ENCODE peak calls at places on chromosomes 1 and 21, in eight cellular contexts. One of them, this sample, is unnamed.

GRCh38 chr1:151976868-151977267 is 16.8 kb downstream of the S100A10 start:
- DNase-seq in OCI-M1: no peak
- DNase-seq in NCI-H1694: no peak
- DNase-seq in MCF 10A: peak
- DNase-seq in CD8-positive, alpha-beta T cell: no peak
- DNase-seq in fibroblast of lung: peak
- DNase-seq in stimulated activated CD8-positive, alpha-beta memory T cell treated with anti-CD3 and anti-CD28 coated beads, Interleukin-15, amount 100 ng/mL, for 24 hours: no peak
- DNase-seq in Right ventricle myocardium superior: no peak
- DNase-seq in this sample: no peak

GRCh38 chr21:30240661-30241060 is 24.8 kb upstream of the CLDN8 start:
- DNase-seq in Right ventricle myocardium superior: no peak
- DNase-seq in CD8-positive, alpha-beta T cell: no peak
- DNase-seq in fibroblast of lung: no peak
- DNase-seq in stimulated activated CD8-positive, alpha-beta memory T cell treated with anti-CD3 and anti-CD28 coated beads, Interleukin-15, amount 100 ng/mL, for 24 hours: no peak
- DNase-seq in MCF 10A: no peak
- DNase-seq in OCI-M1: no peak
- DNase-seq in NCI-H1694: no peak
- DNase-seq in this sample: no peak

GRCh38 chr1:205351984-205352713 is 4.6 kb downstream of the KLHDC8A start:
- DNase-seq in NCI-H1694: peak
- DNase-seq in MCF 10A: peak
- DNase-seq in CD8-positive, alpha-beta T cell: no peak
- DNase-seq in Right ventricle myocardium superior: no peak
- DNase-seq in fibroblast of lung: peak
- DNase-seq in OCI-M1: no peak
- DNase-seq in stimulated activated CD8-positive, alpha-beta memory T cell treated with anti-CD3 and anti-CD28 coated beads, Interleukin-15, amount 100 ng/mL, for 24 hours: no peak
- DNase-seq in this sample: no peak

GRCh38 chr1:231527586-231528174 is 789 bp upstream of the TSNAX start:
- DNase-seq in stimulated activated CD8-positive, alpha-beta memory T cell treated with anti-CD3 and anti-CD28 coated beads, Interleukin-15, amount 100 ng/mL, for 24 hours: no peak
- DNase-seq in MCF 10A: peak
- DNase-seq in NCI-H1694: no peak
- DNase-seq in Right ventricle myocardium superior: no peak
- DNase-seq in fibroblast of lung: no peak
- DNase-seq in CD8-positive, alpha-beta T cell: no peak
- DNase-seq in OCI-M1: no peak
- DNase-seq in this sample: no peak

GRCh38 chr1:212315907-212316306 is 30.7 kb downstream of the PPP2R5A start:
- DNase-seq in fibroblast of lung: no peak
- DNase-seq in stimulated activated CD8-positive, alpha-beta memory T cell treated with anti-CD3 and anti-CD28 coated beads, Interleukin-15, amount 100 ng/mL, for 24 hours: no peak
- DNase-seq in CD8-positive, alpha-beta T cell: no peak
- DNase-seq in Right ventricle myocardium superior: no peak
- DNase-seq in NCI-H1694: no peak
- DNase-seq in OCI-M1: peak
- DNase-seq in MCF 10A: peak
- DNase-seq in this sample: no peak

GRCh38 chr1:193115629-193116227 is 6.1 kb upstream of the CDC73 start:
- DNase-seq in CD8-positive, alpha-beta T cell: no peak
- DNase-seq in fibroblast of lung: peak
- DNase-seq in MCF 10A: peak
- DNase-seq in NCI-H1694: no peak
- DNase-seq in Right ventricle myocardium superior: no peak
- DNase-seq in OCI-M1: no peak
- DNase-seq in stimulated activated CD8-positive, alpha-beta memory T cell treated with anti-CD3 and anti-CD28 coated beads, Interleukin-15, amount 100 ng/mL, for 24 hours: no peak
- DNase-seq in this sample: no peak

GRCh38 chr1:203065191-203065590 is 20.6 kb downstream of the MYOG start:
- DNase-seq in MCF 10A: no peak
- DNase-seq in stimulated activated CD8-positive, alpha-beta memory T cell treated with anti-CD3 and anti-CD28 coated beads, Interleukin-15, amount 100 ng/mL, for 24 hours: no peak
- DNase-seq in Right ventricle myocardium superior: no peak
- DNase-seq in fibroblast of lung: no peak
- DNase-seq in CD8-positive, alpha-beta T cell: no peak
- DNase-seq in OCI-M1: no peak
- DNase-seq in NCI-H1694: no peak
- DNase-seq in this sample: no peak

GRCh38 chr1:209861242-209861641 is 33.5 kb downstream of the UTP25 start:
- DNase-seq in NCI-H1694: peak
- DNase-seq in CD8-positive, alpha-beta T cell: no peak
- DNase-seq in fibroblast of lung: no peak
- DNase-seq in stimulated activated CD8-positive, alpha-beta memory T cell treated with anti-CD3 and anti-CD28 coated beads, Interleukin-15, amount 100 ng/mL, for 24 hours: no peak
- DNase-seq in Right ventricle myocardium superior: no peak
- DNase-seq in OCI-M1: no peak
- DNase-seq in MCF 10A: no peak
- DNase-seq in this sample: no peak

GRCh38 chr1:98049370-98050115 is 128.7 kb upstream of the DPYD start:
- DNase-seq in Right ventricle myocardium superior: peak
- DNase-seq in fibroblast of lung: peak
- DNase-seq in NCI-H1694: peak
- DNase-seq in OCI-M1: no peak
- DNase-seq in CD8-positive, alpha-beta T cell: no peak
- DNase-seq in MCF 10A: no peak
- DNase-seq in stimulated activated CD8-positive, alpha-beta memory T cell treated with anti-CD3 and anti-CD28 coated beads, Interleukin-15, amount 100 ng/mL, for 24 hours: no peak
- DNase-seq in this sample: no peak

GRCh38 chr1:247367786-247368342 is 36.2 kb upstream of the ZNF496 start:
- DNase-seq in Right ventricle myocardium superior: no peak
- DNase-seq in MCF 10A: no peak
- DNase-seq in fibroblast of lung: peak
- DNase-seq in OCI-M1: peak
- DNase-seq in CD8-positive, alpha-beta T cell: no peak
- DNase-seq in stimulated activated CD8-positive, alpha-beta memory T cell treated with anti-CD3 and anti-CD28 coated beads, Interleukin-15, amount 100 ng/mL, for 24 hours: no peak
- DNase-seq in NCI-H1694: no peak
- DNase-seq in this sample: no peak

GRCh38 chr1:51954783-51955182 is 35.7 kb downstream of the RAB3B start:
- DNase-seq in stimulated activated CD8-positive, alpha-beta memory T cell treated with anti-CD3 and anti-CD28 coated beads, Interleukin-15, amount 100 ng/mL, for 24 hours: no peak
- DNase-seq in NCI-H1694: no peak
- DNase-seq in fibroblast of lung: no peak
- DNase-seq in CD8-positive, alpha-beta T cell: no peak
- DNase-seq in OCI-M1: no peak
- DNase-seq in Right ventricle myocardium superior: no peak
- DNase-seq in MCF 10A: no peak
- DNase-seq in this sample: no peak

GRCh38 chr21:28084951-28085350 is 907.7 kb downstream of the LTN1 start:
- DNase-seq in CD8-positive, alpha-beta T cell: no peak
- DNase-seq in OCI-M1: no peak
- DNase-seq in MCF 10A: no peak
- DNase-seq in fibroblast of lung: no peak
- DNase-seq in NCI-H1694: no peak
- DNase-seq in Right ventricle myocardium superior: no peak
- DNase-seq in stimulated activated CD8-positive, alpha-beta memory T cell treated with anti-CD3 and anti-CD28 coated beads, Interleukin-15, amount 100 ng/mL, for 24 hours: no peak
- DNase-seq in this sample: no peak

GRCh38 chr1:5709461-5709860 is 282.8 kb downstream of the NPHP4 start:
- DNase-seq in CD8-positive, alpha-beta T cell: no peak
- DNase-seq in MCF 10A: no peak
- DNase-seq in stimulated activated CD8-positive, alpha-beta memory T cell treated with anti-CD3 and anti-CD28 coated beads, Interleukin-15, amount 100 ng/mL, for 24 hours: no peak
- DNase-seq in Right ventricle myocardium superior: no peak
- DNase-seq in fibroblast of lung: no peak
- DNase-seq in NCI-H1694: no peak
- DNase-seq in OCI-M1: no peak
- DNase-seq in this sample: no peak

GRCh38 chr1:219317762-219318353 is 144.2 kb downstream of the LYPLAL1 start:
- DNase-seq in Right ventricle myocardium superior: no peak
- DNase-seq in stimulated activated CD8-positive, alpha-beta memory T cell treated with anti-CD3 and anti-CD28 coated beads, Interleukin-15, amount 100 ng/mL, for 24 hours: no peak
- DNase-seq in NCI-H1694: no peak
- DNase-seq in fibroblast of lung: peak
- DNase-seq in CD8-positive, alpha-beta T cell: no peak
- DNase-seq in OCI-M1: peak
- DNase-seq in MCF 10A: peak
- DNase-seq in this sample: no peak

GRCh38 chr1:40692429-40692905 is 963 bp downstream of the NFYC start:
- DNase-seq in fibroblast of lung: peak
- DNase-seq in Right ventricle myocardium superior: no peak
- DNase-seq in CD8-positive, alpha-beta T cell: no peak
- DNase-seq in stimulated activated CD8-positive, alpha-beta memory T cell treated with anti-CD3 and anti-CD28 coated beads, Interleukin-15, amount 100 ng/mL, for 24 hours: no peak
- DNase-seq in OCI-M1: no peak
- DNase-seq in NCI-H1694: no peak
- DNase-seq in MCF 10A: no peak
- DNase-seq in this sample: no peak

GRCh38 chr1:163195728-163196448 is 6.8 kb downstream of the RGS5 start:
- DNase-seq in CD8-positive, alpha-beta T cell: no peak
- DNase-seq in Right ventricle myocardium superior: no peak
- DNase-seq in NCI-H1694: no peak
- DNase-seq in stimulated activated CD8-positive, alpha-beta memory T cell treated with anti-CD3 and anti-CD28 coated beads, Interleukin-15, amount 100 ng/mL, for 24 hours: no peak
- DNase-seq in fibroblast of lung: peak
- DNase-seq in MCF 10A: no peak
- DNase-seq in OCI-M1: peak
- DNase-seq in this sample: no peak

GRCh38 chr1:13927736-13928135 is 227.7 kb downstream of the PRDM2 start:
- DNase-seq in Right ventricle myocardium superior: no peak
- DNase-seq in OCI-M1: no peak
- DNase-seq in CD8-positive, alpha-beta T cell: no peak
- DNase-seq in stimulated activated CD8-positive, alpha-beta memory T cell treated with anti-CD3 and anti-CD28 coated beads, Interleukin-15, amount 100 ng/mL, for 24 hours: no peak
- DNase-seq in MCF 10A: no peak
- DNase-seq in NCI-H1694: no peak
- DNase-seq in fibroblast of lung: no peak
- DNase-seq in this sample: no peak

GRCh38 chr1:3598051-3598471 is 13.2 kb downstream of the MEGF6 start:
- DNase-seq in MCF 10A: no peak
- DNase-seq in NCI-H1694: no peak
- DNase-seq in fibroblast of lung: peak
- DNase-seq in CD8-positive, alpha-beta T cell: peak
- DNase-seq in Right ventricle myocardium superior: peak
- DNase-seq in OCI-M1: no peak
- DNase-seq in stimulated activated CD8-positive, alpha-beta memory T cell treated with anti-CD3 and anti-CD28 coated beads, Interleukin-15, amount 100 ng/mL, for 24 hours: no peak
- DNase-seq in this sample: no peak